ENCODE peak calls at places on chromosomes 16 and 17, in five cellular contexts. H is GM12865, L is lower leg skin, F is nephron progenitor cell, V is PC-9. B is an unnamed sample.

GRCh38 chr16:73713817-73714495 is 582.7 kb upstream of the PSMD7 start:
- DNase-seq in H (no peak), L (no peak), F (peak; percentile 37), V (no peak), B (no peak)

GRCh38 chr16:12578001-12578400 is 225.7 kb downstream of the CPPED1 start:
- DNase-seq in H (no peak), L (peak; percentile 48), F (no peak), V (no peak), B (no peak)

GRCh38 chr16:17275989-17276530 is 194.7 kb downstream of the XYLT1 start:
- DNase-seq in H (no peak), L (no peak), F (no peak), V (no peak), B (no peak)

GRCh38 chr17:15478845-15479244 is 11.4 kb upstream of the CDRT4 start:
- DNase-seq in H (no peak), L (no peak), F (no peak), V (no peak), B (no peak)

GRCh38 chr16:30761427-30761927 is 385 bp downstream of the CFAP119 start:
- DNase-seq in H (peak; percentile 66), L (no peak), F (peak; percentile 69), V (no peak), B (peak; percentile 68)

GRCh38 chr17:28760987-28761562 is 17.3 kb downstream of the TRAF4 start:
- DNase-seq in H (peak; percentile 25), L (no peak), F (no peak), V (peak; percentile 81), B (no peak)

GRCh38 chr16:1210461-1210860 is 14.6 kb downstream of the TPSG1 start:
- DNase-seq in H (no peak), L (no peak), F (no peak), V (no peak), B (no peak)

GRCh38 chr16:4780235-4780634 is 7.9 kb downstream of the SEPTIN12 start:
- DNase-seq in H (no peak), L (no peak), F (no peak), V (no peak), B (no peak)

GRCh38 chr17:45341389-45342158 is 24.8 kb upstream of the MAP3K14 start:
- DNase-seq in H (no peak), L (peak; percentile 87), F (peak; percentile 85), V (peak; percentile 80), B (no peak)

GRCh38 chr16:1985466-1986150 is 1.6 kb downstream of the GFER start:
- DNase-seq in H (no peak), L (no peak), F (no peak), V (peak; percentile 66), B (no peak)

GRCh38 chr17:75315541-75316243 is 26.5 kb upstream of the SLC25A19 start:
- DNase-seq in H (peak; percentile 79), L (no peak), F (no peak), V (no peak), B (peak; percentile 35)

GRCh38 chr16:90008708-90009145 is 10.5 kb downstream of the DBNDD1 start:
- DNase-seq in H (peak; percentile 80), L (no peak), F (no peak), V (no peak), B (peak; percentile 80)

GRCh38 chr17:48593126-48593829 is at the start of gene HOXB5:
- DNase-seq in H (no peak), L (peak; percentile 91), F (peak; percentile 59), V (no peak), B (peak; percentile 49)

GRCh38 chr17:61412860-61413653 is 13.4 kb downstream of the TBX2 start:
- DNase-seq in H (no peak), L (peak; percentile 76), F (no peak), V (no peak), B (peak; percentile 37)

GRCh38 chr16:83345846-83346245 is 461.9 kb upstream of the HSBP1 start:
- DNase-seq in H (no peak), L (no peak), F (no peak), V (no peak), B (no peak)

GRCh38 chr17:27945333-27945616 is 52.1 kb upstream of the LYRM9 start:
- DNase-seq in H (peak; percentile 72), L (no peak), F (no peak), V (no peak), B (no peak)

GRCh38 chr16:17372383-17372782 is 98.4 kb downstream of the XYLT1 start:
- DNase-seq in H (no peak), L (no peak), F (no peak), V (no peak), B (no peak)

GRCh38 chr17:41734139-41734948 is at the start of gene HAP1:
- DNase-seq in H (no peak), L (no peak), F (peak; percentile 78), V (no peak), B (no peak)

GRCh38 chr16:3961449-3961849 is 80.9 kb upstream of the CREBBP start:
- DNase-seq in H (no peak), L (no peak), F (no peak), V (no peak), B (no peak)

GRCh38 chr17:47834756-47835155 is 3.3 kb downstream of the LRRC46 start:
- DNase-seq in H (no peak), L (no peak), F (no peak), V (no peak), B (no peak)

GRCh38 chr17:80837711-80838110 is 153.9 kb upstream of the CHMP6 start:
- DNase-seq in H (no peak), L (no peak), F (no peak), V (no peak), B (no peak)

GRCh38 chr16:8962393-8963009 is 1.2 kb downstream of the USP7 start:
- DNase-seq in H (peak; percentile 88), L (no peak), F (peak; percentile 35), V (peak; percentile 38), B (peak; percentile 77)

GRCh38 chr16:74950511-74950910 is 34.4 kb downstream of the WDR59 start:
- DNase-seq in H (no peak), L (peak; percentile 31), F (peak; percentile 20), V (no peak), B (no peak)

GRCh38 chr17:55458287-55458900 is 36.8 kb upstream of the MMD start:
- DNase-seq in H (no peak), L (no peak), F (no peak), V (no peak), B (no peak)

GRCh38 chr16:80174416-80174815 is 366.4 kb upstream of the DYNLRB2 start:
- DNase-seq in H (no peak), L (no peak), F (no peak), V (no peak), B (no peak)

GRCh38 chr17:82875418-82875856 is 35.6 kb upstream of the ZNF750 start:
- DNase-seq in H (no peak), L (no peak), F (no peak), V (peak; percentile 83), B (no peak)

GRCh38 chr16:10003486-10003885 is 178.7 kb downstream of the GRIN2A start:
- DNase-seq in H (no peak), L (no peak), F (no peak), V (no peak), B (no peak)

GRCh38 chr16:81190667-81191066 is 47.8 kb upstream of the BCO1 start:
- DNase-seq in H (no peak), L (no peak), F (no peak), V (peak; percentile 83), B (no peak)
- TF ChIP-seq CTCF in H (no peak), L (no peak), F (no peak), V (no peak), B (no peak)

DNA sequence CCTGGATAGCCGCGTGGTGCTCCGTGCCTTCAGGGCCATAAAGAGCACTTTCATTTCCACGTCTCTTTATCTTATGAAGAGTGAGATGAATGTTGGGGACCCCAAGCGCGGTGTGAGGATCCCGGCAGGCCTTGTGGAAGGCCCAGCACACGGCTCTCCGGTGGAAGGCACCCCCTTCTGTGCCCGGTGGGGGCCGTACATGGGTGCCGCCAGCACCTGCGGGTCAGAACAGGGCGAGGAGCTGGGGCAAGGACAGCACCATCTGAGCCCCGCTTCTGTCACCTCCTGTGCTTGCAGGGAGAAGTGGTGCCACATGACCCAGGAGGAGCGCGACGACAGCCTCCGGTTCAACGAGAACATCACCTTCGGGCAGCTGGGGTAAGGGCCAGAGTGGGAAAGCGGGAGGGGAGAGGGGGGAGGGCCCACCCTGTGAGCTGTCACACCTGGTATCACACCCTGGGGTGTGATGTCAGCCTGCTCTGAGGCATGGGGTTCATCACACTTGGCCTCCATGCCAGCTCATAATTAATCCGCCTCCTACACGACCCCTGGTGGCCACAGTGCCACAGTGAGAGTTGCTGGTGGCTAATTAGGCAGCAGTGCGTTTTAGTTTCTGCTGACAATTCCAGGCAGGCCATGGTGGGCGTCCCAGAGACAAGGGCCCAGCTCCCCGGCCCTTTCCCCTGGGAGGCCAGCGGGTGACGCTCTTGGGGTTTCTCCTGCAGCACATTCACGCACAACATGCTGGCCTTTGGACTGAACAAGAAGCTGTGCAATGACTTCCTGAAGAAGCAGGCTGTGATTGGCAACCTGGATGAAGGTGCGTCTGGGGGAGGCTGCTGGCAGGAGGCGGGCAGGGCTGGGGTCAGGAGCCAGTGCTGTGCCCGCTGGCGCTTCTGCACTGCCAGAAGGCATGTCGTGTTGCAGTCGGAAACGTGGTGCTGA is 25.7 kb downstream of the CIBAR2 start:
- DNase-seq in H (peak; percentile 76), L (peak; percentile 91), F (peak; percentile 73), V (peak; percentile 52), B (peak; percentile 90)
- TF ChIP-seq CTCF in H (peak; percentile 87), L (no peak), F (peak; percentile 61), V (peak; percentile 86), B (peak; percentile 83)

GRCh38 chr17:4157618-4158333 is 14.8 kb downstream of the CYB5D2 start:
- DNase-seq in H (no peak), L (no peak), F (no peak), V (no peak), B (no peak)

GRCh38 chr17:4155980-4156620 is 13.1 kb downstream of the CYB5D2 start:
- DNase-seq in H (no peak), L (no peak), F (no peak), V (no peak), B (no peak)

GRCh38 chr17:4159761-4160160 is 16.8 kb downstream of the CYB5D2 start:
- DNase-seq in H (no peak), L (no peak), F (no peak), V (no peak), B (no peak)

GRCh38 chr17:4154201-4154600 is 11.2 kb downstream of the CYB5D2 start:
- DNase-seq in H (no peak), L (no peak), F (no peak), V (no peak), B (no peak)

GRCh38 chr17:4156750-4157381 is 13.9 kb downstream of the CYB5D2 start:
- DNase-seq in H (no peak), L (no peak), F (peak; percentile 23), V (no peak), B (no peak)
- TF ChIP-seq CTCF in H (peak; percentile 7), L (no peak), F (peak; percentile 30), V (no peak), B (no peak)

DNA sequence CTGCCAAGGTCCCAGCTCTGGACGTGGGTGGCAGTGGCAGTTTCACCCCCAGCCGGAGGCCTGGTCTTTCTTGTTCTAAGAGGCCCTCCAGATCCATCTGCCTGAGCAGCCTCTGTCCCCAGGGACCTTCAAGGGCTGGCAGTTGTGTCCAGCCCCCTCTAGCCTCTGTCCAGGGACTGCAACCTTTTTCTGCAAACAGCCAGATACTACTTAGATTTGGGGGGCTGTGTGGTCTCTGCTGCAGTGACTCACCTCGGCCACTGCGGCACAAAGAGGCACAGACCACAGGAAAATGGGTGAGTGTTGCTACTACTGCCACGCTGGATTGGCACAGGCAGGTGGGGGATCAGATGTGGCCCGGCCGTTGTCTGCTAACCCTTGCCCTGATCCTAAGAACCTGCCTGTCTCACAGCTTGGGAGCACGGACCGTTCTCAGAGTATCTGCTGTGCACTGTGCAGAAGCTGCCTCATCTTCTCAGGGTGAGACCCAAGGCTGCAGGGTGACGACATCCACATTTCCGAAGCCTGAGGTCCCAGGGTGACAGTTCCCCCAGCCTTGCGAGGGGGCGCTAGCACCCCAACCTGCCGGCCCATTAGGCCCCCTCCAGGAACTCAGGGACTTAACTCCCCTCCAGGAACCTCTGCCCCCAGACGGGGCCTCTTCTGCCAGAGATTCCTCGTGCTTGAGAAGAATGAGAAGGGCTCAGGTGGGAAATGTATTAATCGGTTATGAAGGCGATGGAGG is 27.6 kb downstream of the MXRA7 start:
- DNase-seq in H (no peak), L (no peak), F (no peak), V (no peak), B (no peak)
- TF ChIP-seq CTCF in H (peak; percentile 6), L (no peak), F (peak; percentile 17), V (no peak), B (no peak)